ENCODE peak calls at places on chromosomes 7 and 10, in six cellular contexts. One of them, this sample, is unnamed.

GRCh38 chr10:96390460-96390864 is 31.7 kb upstream of the OPALIN start:
- DNase-seq in neural progenitor cell: no peak
- DNase-seq in psoas muscle: peak
- DNase-seq in left lung: no peak
- DNase-seq in mammary epithelial cell: no peak
- DNase-seq in upper lobe of left lung: no peak
- DNase-seq in this sample: no peak

GRCh38 chr10:77291596-77292505 is 345.8 kb downstream of the KCNMA1 start:
- DNase-seq in neural progenitor cell: no peak
- DNase-seq in psoas muscle: no peak
- DNase-seq in left lung: no peak
- DNase-seq in mammary epithelial cell: peak
- DNase-seq in upper lobe of left lung: no peak
- DNase-seq in this sample: no peak

GRCh38 chr10:21020545-21020944 is 123.4 kb upstream of the NEBL start:
- DNase-seq in neural progenitor cell: peak
- DNase-seq in psoas muscle: no peak
- DNase-seq in left lung: no peak
- DNase-seq in mammary epithelial cell: peak
- DNase-seq in upper lobe of left lung: no peak
- DNase-seq in this sample: no peak

GRCh38 chr10:116685807-116686206 is 56.6 kb downstream of the HSPA12A start:
- DNase-seq in neural progenitor cell: no peak
- DNase-seq in psoas muscle: no peak
- DNase-seq in left lung: no peak
- DNase-seq in mammary epithelial cell: no peak
- DNase-seq in upper lobe of left lung: no peak
- DNase-seq in this sample: no peak

GRCh38 chr10:110684800-110685446 is 40.8 kb downstream of the RBM20 start:
- DNase-seq in neural progenitor cell: no peak
- DNase-seq in psoas muscle: peak
- DNase-seq in left lung: no peak
- DNase-seq in mammary epithelial cell: no peak
- DNase-seq in upper lobe of left lung: no peak
- DNase-seq in this sample: no peak

GRCh38 chr10:24674892-24675632 is 48.6 kb downstream of the ARHGAP21 start:
- DNase-seq in neural progenitor cell: no peak
- DNase-seq in psoas muscle: no peak
- DNase-seq in left lung: no peak
- DNase-seq in mammary epithelial cell: no peak
- DNase-seq in upper lobe of left lung: no peak
- DNase-seq in this sample: no peak

GRCh38 chr10:125468273-125468672 is 214.7 kb downstream of the TEX36 start:
- DNase-seq in neural progenitor cell: no peak
- DNase-seq in psoas muscle: no peak
- DNase-seq in left lung: no peak
- DNase-seq in mammary epithelial cell: no peak
- DNase-seq in upper lobe of left lung: no peak
- DNase-seq in this sample: no peak

GRCh38 chr7:2851499-2851898 is 7.4 kb upstream of the GNA12 start:
- DNase-seq in neural progenitor cell: no peak
- DNase-seq in psoas muscle: no peak
- DNase-seq in left lung: no peak
- DNase-seq in mammary epithelial cell: no peak
- DNase-seq in upper lobe of left lung: no peak
- DNase-seq in this sample: no peak

GRCh38 chr7:47267346-47267745 is 314.6 kb downstream of the TNS3 start:
- DNase-seq in neural progenitor cell: no peak
- DNase-seq in psoas muscle: no peak
- DNase-seq in left lung: no peak
- DNase-seq in mammary epithelial cell: no peak
- DNase-seq in upper lobe of left lung: no peak
- DNase-seq in this sample: peak
- H3K27ac ChIP-seq in neural progenitor cell: no peak
- H3K27ac ChIP-seq in psoas muscle: no peak
- H3K27ac ChIP-seq in left lung: no peak
- H3K27ac ChIP-seq in mammary epithelial cell: no peak
- H3K27ac ChIP-seq in upper lobe of left lung: no peak
- H3K27ac ChIP-seq in this sample: no peak

DNA sequence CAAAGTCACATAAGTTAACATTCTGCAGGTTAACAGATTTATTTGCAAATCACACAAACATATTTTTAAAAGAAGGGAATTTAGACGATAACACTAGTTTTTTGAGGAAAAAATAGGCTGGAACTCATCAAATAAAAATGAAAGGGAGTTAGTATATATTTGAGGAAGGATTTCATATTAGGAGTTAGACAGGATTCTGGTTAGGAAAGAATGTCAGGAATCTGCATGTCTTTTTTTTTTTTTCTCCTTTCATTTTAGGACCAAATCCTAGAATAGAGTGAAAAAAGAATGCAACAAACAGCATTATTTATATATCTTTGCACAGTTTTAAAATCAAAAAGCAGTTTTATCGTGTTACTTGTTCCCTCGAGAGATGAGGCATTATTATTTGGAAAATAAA is 8.9 kb upstream of the TRDMT1 start:
- DNase-seq in neural progenitor cell: no peak
- DNase-seq in psoas muscle: no peak
- DNase-seq in left lung: no peak
- DNase-seq in mammary epithelial cell: no peak
- DNase-seq in upper lobe of left lung: no peak
- DNase-seq in this sample: no peak
- TF ChIP-seq CTCF in neural progenitor cell: no peak
- TF ChIP-seq CTCF in psoas muscle: no peak
- TF ChIP-seq CTCF in left lung: no peak
- TF ChIP-seq CTCF in mammary epithelial cell: no peak
- TF ChIP-seq CTCF in upper lobe of left lung: no peak
- TF ChIP-seq CTCF in this sample: no peak

GRCh38 chr7:114414151-114415053 is at the start of gene FOXP2:
- DNase-seq in neural progenitor cell: peak
- DNase-seq in psoas muscle: no peak
- DNase-seq in left lung: no peak
- DNase-seq in mammary epithelial cell: no peak
- DNase-seq in upper lobe of left lung: no peak
- DNase-seq in this sample: no peak

GRCh38 chr7:114412548-114412947 is 2.1 kb upstream of the FOXP2 start:
- DNase-seq in neural progenitor cell: no peak
- DNase-seq in psoas muscle: no peak
- DNase-seq in left lung: no peak
- DNase-seq in mammary epithelial cell: no peak
- DNase-seq in upper lobe of left lung: no peak
- DNase-seq in this sample: no peak

GRCh38 chr7:114416089-114416990 is 1.7 kb downstream of the FOXP2 start:
- DNase-seq in neural progenitor cell: no peak
- DNase-seq in psoas muscle: no peak
- DNase-seq in left lung: no peak
- DNase-seq in mammary epithelial cell: no peak
- DNase-seq in upper lobe of left lung: no peak
- DNase-seq in this sample: no peak

GRCh38 chr7:114413741-114414140 is 874 bp upstream of the FOXP2 start:
- DNase-seq in neural progenitor cell: no peak
- DNase-seq in psoas muscle: no peak
- DNase-seq in left lung: no peak
- DNase-seq in mammary epithelial cell: no peak
- DNase-seq in upper lobe of left lung: no peak
- DNase-seq in this sample: no peak

DNA sequence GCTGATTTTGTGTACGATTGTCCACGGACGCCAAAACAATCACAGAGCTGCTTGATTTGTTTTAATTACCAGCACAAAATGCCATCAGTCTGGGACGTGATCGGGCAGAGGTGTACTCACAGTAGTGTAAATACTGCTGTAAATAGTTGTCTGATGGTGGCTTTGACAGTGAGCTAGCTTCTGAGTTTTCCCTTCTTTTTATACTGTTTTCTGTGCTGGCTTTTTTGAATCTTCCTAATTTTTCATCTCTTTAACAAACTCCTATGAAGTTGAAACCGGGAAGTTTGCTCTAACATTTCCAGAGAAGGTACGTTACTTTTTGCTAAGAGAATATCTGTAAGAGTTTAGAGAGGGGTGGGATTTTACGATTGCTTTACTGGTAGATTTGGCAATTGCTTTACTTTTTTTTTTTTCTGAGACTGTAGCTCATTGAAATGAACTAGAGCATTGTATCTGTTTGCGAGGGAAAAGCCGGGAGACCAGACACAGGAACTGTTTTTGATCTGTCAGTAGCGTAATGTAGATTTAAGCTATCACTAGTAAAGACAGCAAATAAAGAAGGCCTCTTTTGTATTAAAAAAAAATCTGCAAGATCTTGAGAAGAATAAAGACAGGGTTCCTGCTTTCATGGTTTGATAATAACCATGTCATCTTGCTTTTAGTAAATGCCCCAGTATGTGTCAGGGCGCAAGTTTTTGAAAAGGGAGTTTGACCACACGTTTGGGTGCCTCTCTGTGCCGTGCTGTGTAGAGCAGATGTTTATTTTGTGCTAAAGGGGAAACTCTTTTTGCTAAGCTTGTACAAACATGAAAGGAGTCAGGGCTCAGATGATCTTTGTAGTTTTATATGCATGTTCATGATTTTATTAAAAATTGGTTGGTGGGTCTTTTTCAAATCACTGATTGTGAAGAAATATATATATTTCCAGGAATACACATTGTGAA is 711 bp downstream of the FOXP2 start:
- DNase-seq in neural progenitor cell: no peak
- DNase-seq in psoas muscle: no peak
- DNase-seq in left lung: no peak
- DNase-seq in mammary epithelial cell: no peak
- DNase-seq in upper lobe of left lung: no peak
- DNase-seq in this sample: no peak
- H3K27ac ChIP-seq in neural progenitor cell: no peak
- H3K27ac ChIP-seq in psoas muscle: peak
- H3K27ac ChIP-seq in left lung: no peak
- H3K27ac ChIP-seq in mammary epithelial cell: no peak
- H3K27ac ChIP-seq in upper lobe of left lung: peak
- H3K27ac ChIP-seq in this sample: no peak

GRCh38 chr7:26153823-26154783 is 2.1 kb downstream of the NFE2L3 start:
- DNase-seq in neural progenitor cell: peak
- DNase-seq in psoas muscle: no peak
- DNase-seq in left lung: no peak
- DNase-seq in mammary epithelial cell: no peak
- DNase-seq in upper lobe of left lung: peak
- DNase-seq in this sample: no peak

GRCh38 chr7:26153246-26153822 is 1.3 kb downstream of the NFE2L3 start:
- DNase-seq in neural progenitor cell: peak
- DNase-seq in psoas muscle: no peak
- DNase-seq in left lung: no peak
- DNase-seq in mammary epithelial cell: no peak
- DNase-seq in upper lobe of left lung: no peak
- DNase-seq in this sample: no peak

GRCh38 chr7:26151096-26151495 is 902 bp upstream of the NFE2L3 start:
- DNase-seq in neural progenitor cell: no peak
- DNase-seq in psoas muscle: no peak
- DNase-seq in left lung: no peak
- DNase-seq in mammary epithelial cell: no peak
- DNase-seq in upper lobe of left lung: no peak
- DNase-seq in this sample: no peak

GRCh38 chr7:26151650-26151952 is 397 bp upstream of the NFE2L3 start:
- DNase-seq in neural progenitor cell: no peak
- DNase-seq in psoas muscle: no peak
- DNase-seq in left lung: no peak
- DNase-seq in mammary epithelial cell: no peak
- DNase-seq in upper lobe of left lung: no peak
- DNase-seq in this sample: no peak

DNA sequence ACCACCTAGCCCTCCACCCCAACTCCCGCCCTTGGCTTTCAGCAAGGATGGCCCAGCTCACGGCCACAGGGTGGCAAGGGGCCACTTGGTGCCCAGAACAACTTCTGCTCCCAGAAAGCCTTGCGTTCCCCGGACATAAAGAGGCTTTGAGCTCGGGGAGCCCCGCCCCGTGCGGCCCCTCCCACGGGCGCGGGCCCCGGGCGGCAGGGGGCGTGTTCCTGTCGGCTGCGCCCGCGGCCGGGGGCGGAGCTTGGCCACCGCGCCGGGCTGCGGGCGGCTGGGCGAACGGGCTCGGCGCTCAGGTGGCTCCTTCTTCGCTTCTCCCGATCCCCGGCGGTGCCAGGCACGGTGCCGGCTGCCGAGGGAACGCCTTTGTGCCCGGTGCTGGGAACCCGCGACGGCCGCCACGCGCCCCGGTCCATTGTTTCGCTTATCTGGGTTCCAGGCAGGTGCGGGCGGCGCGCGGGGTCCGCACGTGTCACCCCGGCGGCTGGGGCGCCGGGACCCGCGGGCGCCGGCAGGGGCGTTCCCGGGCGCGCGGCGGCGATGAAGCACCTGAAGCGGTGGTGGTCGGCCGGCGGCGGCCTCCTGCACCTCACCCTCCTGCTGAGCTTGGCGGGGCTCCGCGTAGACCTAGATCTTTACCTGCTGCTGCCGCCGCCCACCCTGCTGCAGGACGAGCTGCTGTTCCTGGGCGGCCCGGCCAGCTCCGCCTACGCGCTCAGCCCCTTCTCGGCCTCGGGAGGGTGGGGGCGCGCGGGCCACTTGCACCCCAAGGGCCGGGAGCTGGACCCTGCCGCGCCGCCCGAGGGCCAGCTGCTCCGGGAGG is at the start of gene NFE2L3:
- DNase-seq in neural progenitor cell: peak
- DNase-seq in psoas muscle: peak
- DNase-seq in left lung: peak
- DNase-seq in mammary epithelial cell: peak
- DNase-seq in upper lobe of left lung: peak
- DNase-seq in this sample: peak
- TF ChIP-seq CTCF in neural progenitor cell: peak
- TF ChIP-seq CTCF in psoas muscle: peak
- TF ChIP-seq CTCF in left lung: no peak
- TF ChIP-seq CTCF in mammary epithelial cell: peak
- TF ChIP-seq CTCF in upper lobe of left lung: peak
- TF ChIP-seq CTCF in this sample: no peak

DNA sequence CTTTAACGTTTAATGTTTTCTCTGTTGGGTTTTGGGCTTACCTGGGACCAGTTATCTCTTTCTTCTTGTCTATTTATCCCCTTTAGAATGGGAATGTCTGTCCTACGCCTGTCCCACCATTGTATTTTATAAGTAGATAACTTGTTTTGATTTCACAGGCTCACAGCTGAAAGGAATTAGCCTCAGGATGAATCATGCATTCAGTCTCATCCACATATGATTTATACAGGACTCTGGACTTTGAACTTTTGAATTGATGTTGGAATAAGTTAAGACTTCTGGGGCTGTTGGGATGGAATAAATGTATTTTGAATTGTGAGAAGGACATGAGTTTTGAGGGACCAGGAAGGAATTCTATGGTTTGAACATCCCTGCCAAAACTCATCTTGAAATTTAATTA is 112.7 kb downstream of the AMPH start:
- DNase-seq in neural progenitor cell: no peak
- DNase-seq in psoas muscle: no peak
- DNase-seq in left lung: no peak
- DNase-seq in mammary epithelial cell: no peak
- DNase-seq in upper lobe of left lung: no peak
- DNase-seq in this sample: no peak
- H3K27ac ChIP-seq in neural progenitor cell: no peak
- H3K27ac ChIP-seq in psoas muscle: no peak
- H3K27ac ChIP-seq in left lung: no peak
- H3K27ac ChIP-seq in mammary epithelial cell: no peak
- H3K27ac ChIP-seq in upper lobe of left lung: no peak
- H3K27ac ChIP-seq in this sample: no peak

DNA sequence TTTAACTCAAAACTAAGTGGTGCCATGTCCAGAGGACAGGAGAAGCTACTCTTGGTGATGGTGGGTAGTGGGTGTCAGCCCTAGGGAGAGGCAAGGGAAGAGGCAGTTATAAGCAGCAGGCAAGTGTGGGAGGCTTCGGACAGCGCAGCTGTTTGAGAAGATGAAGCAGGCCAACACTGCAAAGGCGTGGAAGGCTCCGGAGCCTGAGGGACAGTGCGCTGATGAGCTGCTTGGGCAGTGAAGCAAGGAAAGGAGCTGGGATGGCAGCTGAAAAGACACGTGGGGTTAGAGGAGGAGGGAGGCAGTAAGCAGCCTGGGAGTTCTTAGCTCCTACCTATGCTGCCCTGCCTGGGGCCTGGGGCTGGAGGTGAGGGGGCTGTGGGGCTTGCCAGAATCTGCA is 50.1 kb upstream of the CRTAC1 start:
- DNase-seq in neural progenitor cell: no peak
- DNase-seq in psoas muscle: no peak
- DNase-seq in left lung: no peak
- DNase-seq in mammary epithelial cell: no peak
- DNase-seq in upper lobe of left lung: no peak
- DNase-seq in this sample: no peak
- TF ChIP-seq CTCF in neural progenitor cell: no peak
- TF ChIP-seq CTCF in psoas muscle: no peak
- TF ChIP-seq CTCF in left lung: no peak
- TF ChIP-seq CTCF in mammary epithelial cell: no peak
- TF ChIP-seq CTCF in upper lobe of left lung: no peak
- TF ChIP-seq CTCF in this sample: no peak